ENCODE peak calls at places on chromosome 1, in seven cellular contexts. Z is naive thymus-derived CD8-positive, alpha-beta T cell; Y is T-helper 2 cell; T is C1 segment of cervical spinal cord; B is CD4-positive, alpha-beta memory T cell; N is NCI-H748 treated with DMSO at 0.1 percent for 48 hours; P is neural crest cell. E is an unnamed sample.

GRCh38 chr1:77889240-77889637 is 815 bp downstream of the NEXN start:
- DNase-seq in N (no peak), P (no peak), Y (no peak), B (no peak), Z (no peak), T (no peak), E (peak)

GRCh38 chr1:212288614-212289013 is 3.4 kb downstream of the PPP2R5A start:
- DNase-seq in P (no peak), N (no peak), Z (no peak), B (no peak), T (no peak), Y (no peak), E (no peak)

GRCh38 chr1:74771913-74772515 is 39.1 kb downstream of the TYW3 start:
- DNase-seq in T (no peak), N (peak), B (peak), P (peak), Z (no peak), Y (no peak), E (peak)

GRCh38 chr1:164576311-164577271 is 17.6 kb downstream of the PBX1 start:
- DNase-seq in B (no peak), Y (no peak), T (peak), N (no peak), P (peak), Z (no peak), E (peak)

GRCh38 chr1:44719318-44719717 is 11.7 kb downstream of the RNU5D-1 start:
- DNase-seq in B (no peak), T (no peak), Z (no peak), Y (no peak), P (no peak), N (no peak), E (no peak)

GRCh38 chr1:101284021-101284420 is 47.2 kb downstream of the S1PR1 start:
- DNase-seq in Y (peak), B (peak), N (no peak), Z (peak), P (no peak), T (no peak), E (no peak)

GRCh38 chr1:147292635-147293251 is 50.3 kb downstream of the CHD1L start:
- DNase-seq in P (no peak), N (no peak), Z (no peak), T (no peak), Y (no peak), B (no peak), E (peak)

GRCh38 chr1:154715385-154715784 is 107.4 kb upstream of the ADAR start:
- DNase-seq in N (no peak), B (no peak), Z (no peak), P (no peak), Y (no peak), T (no peak), E (no peak)

GRCh38 chr1:212674872-212675271 is 24.8 kb downstream of the BATF3 start:
- DNase-seq in Y (no peak), N (no peak), Z (no peak), P (no peak), B (no peak), T (no peak), E (no peak)

GRCh38 chr1:84851839-84852238 is 41.2 kb downstream of the LPAR3 start:
- DNase-seq in Z (no peak), N (no peak), P (no peak), B (no peak), T (no peak), Y (no peak), E (peak)

GRCh38 chr1:200153277-200154055 is 126.0 kb downstream of the NR5A2 start:
- DNase-seq in T (no peak), N (no peak), Z (peak), P (no peak), B (peak), Y (peak), E (no peak)

GRCh38 chr1:29379438-29380073 is 143.2 kb downstream of the PTPRU start:
- DNase-seq in N (no peak), P (peak), B (no peak), Z (no peak), T (no peak), Y (no peak), E (no peak)

E was measured in amniotic stem cell.